ENCODE peak calls at places on chromosomes 1 and 21, in five cellular contexts. K is NCI-H2029; I is germinal center; J is NCI-H1694 treated with DMSO at 0.1 percent for 48 hours; R is stimulated activated CD4-positive, alpha-beta T cell treated with anti-CD3 and anti-CD28 coated beads, Interleukin-2, amount 100 ng/mL, for 48 hours. S is an unnamed sample.

GRCh38 chr1:103125219-103125618 is 16.9 kb upstream of the COL11A1 start:
- DNase-seq in K (no peak), I (no peak), J (no peak), R (no peak), S (no peak)

GRCh38 chr1:208475951-208476824 is 232.0 kb upstream of the PLXNA2 start:
- DNase-seq in K (peak; percentile 59), I (no peak), J (no peak), R (no peak), S (peak; percentile 29)

GRCh38 chr1:176949033-176949662 is 215.4 kb downstream of the ASTN1 start:
- DNase-seq in K (no peak), I (peak; percentile 42), J (peak; percentile 8), R (peak; percentile 22), S (peak; percentile 74)

GRCh38 chr21:26079376-26079775 is 91.2 kb downstream of the APP start:
- DNase-seq in K (no peak), I (no peak), J (no peak), R (no peak), S (no peak)

GRCh38 chr1:26961826-26962225 is 1.6 kb upstream of the KDF1 start:
- DNase-seq in K (no peak), I (no peak), J (no peak), R (no peak), S (no peak)

GRCh38 chr1:218171302-218171893 is 113.7 kb upstream of the RRP15 start:
- DNase-seq in K (peak; percentile 12), I (peak; percentile 8), J (peak; percentile 94), R (no peak), S (no peak)

GRCh38 chr1:24022611-24023359 is 42.7 kb upstream of the SRSF10 start:
- DNase-seq in K (no peak), I (no peak), J (no peak), R (no peak), S (no peak)

GRCh38 chr21:28798798-28799197 is 193.9 kb downstream of the LTN1 start:
- DNase-seq in K (no peak), I (no peak), J (no peak), R (no peak), S (no peak)

GRCh38 chr1:27382950-27383627 is at the start of gene CD164L2:
- DNase-seq in K (peak; percentile 54), I (peak; percentile 57), J (no peak), R (peak; percentile 57), S (no peak)

GRCh38 chr21:34886554-34887385 is 162.3 kb downstream of the RUNX1 start:
- DNase-seq in K (no peak), I (peak; percentile 9), J (no peak), R (no peak), S (no peak)

GRCh38 chr1:42784946-42785693 is at the start of gene TMEM269:
- DNase-seq in K (peak; percentile 26), I (peak; percentile 13), J (no peak), R (peak; percentile 41), S (no peak)

GRCh38 chr1:64136749-64137568 is 66.5 kb upstream of the UBE2U start:
- DNase-seq in K (peak; percentile 77), I (peak; percentile 37), J (peak; percentile 77), R (peak; percentile 68), S (peak; percentile 66)

GRCh38 chr21:18354947-18355346 is 48.6 kb downstream of the TMPRSS15 start:
- DNase-seq in K (no peak), I (no peak), J (no peak), R (no peak), S (no peak)

GRCh38 chr21:44838038-44838895 is 20.4 kb upstream of the SUMO3 start:
- DNase-seq in K (no peak), I (no peak), J (no peak), R (no peak), S (no peak)

GRCh38 chr1:164637461-164638375 is 78.7 kb downstream of the PBX1 start:
- DNase-seq in K (no peak), I (no peak), J (no peak), R (no peak), S (no peak)

GRCh38 chr1:45669379-45669778 is 17.0 kb downstream of the GPBP1L1 start:
- DNase-seq in K (no peak), I (no peak), J (no peak), R (no peak), S (no peak)

GRCh38 chr1:163596541-163597258 is 274.9 kb downstream of the NUF2 start:
- DNase-seq in K (no peak), I (peak; percentile 17), J (no peak), R (no peak), S (peak; percentile 52)

GRCh38 chr1:51784997-51785421 is 93.5 kb downstream of the NRDC start:
- DNase-seq in K (no peak), I (no peak), J (no peak), R (no peak), S (no peak)

GRCh38 chr1:166353162-166353561 is 186.4 kb upstream of the FAM78B start:
- DNase-seq in K (no peak), I (no peak), J (no peak), R (no peak), S (no peak)

GRCh38 chr1:45880930-45881329 is 77.5 kb downstream of the MAST2 start:
- DNase-seq in K (no peak), I (no peak), J (no peak), R (no peak), S (no peak)

GRCh38 chr1:178122283-178122682 is 28.4 kb downstream of the RASAL2 start:
- DNase-seq in K (no peak), I (no peak), J (no peak), R (no peak), S (no peak)

GRCh38 chr1:45499415-45499769 is 481 bp downstream of the CCDC163 start:
- DNase-seq in K (no peak), I (peak; percentile 28), J (no peak), R (no peak), S (no peak)

GRCh38 chr1:22500476-22500875 is 48.8 kb downstream of the ZBTB40 start:
- DNase-seq in K (peak; percentile 64), I (no peak), J (peak; percentile 68), R (no peak), S (no peak)

GRCh38 chr1:114026797-114027196 is 47.5 kb downstream of the OLFML3 start:
- DNase-seq in K (no peak), I (no peak), J (no peak), R (no peak), S (no peak)

GRCh38 chr21:38804617-38805281 is 980 bp upstream of the ETS2 start:
- DNase-seq in K (peak; percentile 57), I (peak; percentile 40), J (peak; percentile 60), R (peak; percentile 27), S (no peak)

GRCh38 chr1:223225061-223225460 is 82.0 kb upstream of the TLR5 start:
- DNase-seq in K (no peak), I (no peak), J (no peak), R (no peak), S (no peak)

GRCh38 chr1:194181845-194182244 is 995.4 kb upstream of the B3GALT2 start:
- DNase-seq in K (no peak), I (no peak), J (no peak), R (no peak), S (no peak)

GRCh38 chr1:107467286-107467685 is 326.4 kb downstream of the NTNG1 start:
- DNase-seq in K (no peak), I (no peak), J (no peak), R (no peak), S (no peak)

GRCh38 chr21:45448810-45449657 is 44.1 kb downstream of the COL18A1 start:
- DNase-seq in K (no peak), I (no peak), J (no peak), R (no peak), S (no peak)

GRCh38 chr21:33514234-33514633 is 22.7 kb upstream of the DNAJC28 start:
- DNase-seq in K (no peak), I (no peak), J (no peak), R (no peak), S (no peak)

GRCh38 chr1:205013683-205014367 is 29.2 kb upstream of the CNTN2 start:
- DNase-seq in K (peak; percentile 68), I (no peak), J (peak; percentile 85), R (no peak), S (no peak)

GRCh38 chr21:31530918-31531705 is 128.4 kb upstream of the SOD1 start:
- DNase-seq in K (peak; percentile 88), I (no peak), J (peak; percentile 100), R (no peak), S (no peak)

GRCh38 chr1:230825061-230825803 is 43.1 kb downstream of the C1orf198 start:
- DNase-seq in K (no peak), I (no peak), J (peak; percentile 100), R (no peak), S (no peak)

GRCh38 chr1:230750986-230751625 is 3.9 kb downstream of the CAPN9 start:
- DNase-seq in K (no peak), I (no peak), J (no peak), R (no peak), S (no peak)

GRCh38 chr1:150194381-150195031 is 41.4 kb downstream of the ANP32E start:
- DNase-seq in K (no peak), I (no peak), J (no peak), R (no peak), S (no peak)

GRCh38 chr1:21623411-21623961 is 45.7 kb downstream of the RAP1GAP start:
- DNase-seq in K (peak; percentile 90), I (no peak), J (no peak), R (no peak), S (no peak)

GRCh38 chr1:223175032-223175431 is 32.0 kb upstream of the TLR5 start:
- DNase-seq in K (no peak), I (no peak), J (no peak), R (no peak), S (no peak)

GRCh38 chr1:27816921-27817630 is 13.5 kb upstream of the PPP1R8 start:
- DNase-seq in K (no peak), I (no peak), J (no peak), R (no peak), S (no peak)

GRCh38 chr1:66197785-66198184 is 336.2 kb upstream of the SGIP1 start:
- DNase-seq in K (no peak), I (no peak), J (no peak), R (no peak), S (no peak)

S was measured in iPS DF 6.9.